ENCODE peak calls at places on chromosomes 1 and 21, in seven cellular contexts. Q is non-pigmented ciliary epithelial cell, G is H54, K is AG04449, P is NCI-H446, R is AG08395, T is HEK293T. A is an unnamed sample.
A peak's percentile ranks its signal among the peaks of the same experiment; 100 is the strongest.

GRCh38 chr1:228440761-228441500 is 24.3 kb upstream of the TRIM17 start:
- DNase-seq in G (no peak), K (no peak), P (no peak), Q (no peak), R (no peak), T (no peak), A (no peak)

GRCh38 chr21:42258150-42258884 is 39.4 kb downstream of the ABCG1 start:
- DNase-seq in G (peak; percentile 83), P (no peak), K (no peak), T (peak; percentile 91), Q (no peak), R (peak; percentile 83), A (peak; percentile 19)

GRCh38 chr21:37233551-37234146 is 33.5 kb downstream of the VPS26C start:
- DNase-seq in G (no peak), K (no peak), P (no peak), T (no peak), Q (no peak), R (no peak), A (no peak)

GRCh38 chr1:235050911-235051360 is 77.7 kb downstream of the TOMM20 start:
- DNase-seq in Q (no peak), R (peak; percentile 32), G (no peak), T (peak; percentile 41), K (no peak), P (no peak), A (no peak)

GRCh38 chr21:44800103-44800502 is 1.5 kb downstream of the UBE2G2 start:
- DNase-seq in G (no peak), K (no peak), T (peak; percentile 51), R (peak; percentile 40), Q (no peak), P (no peak), A (no peak)

GRCh38 chr21:35649186-35649585 is 411.1 kb downstream of the SETD4 start:
- DNase-seq in P (no peak), G (peak; percentile 37), Q (no peak), K (no peak), R (peak; percentile 76), T (no peak), A (no peak)

GRCh38 chr1:207316622-207317510 is 4.6 kb upstream of the CD55 start:
- DNase-seq in P (no peak), G (no peak), Q (no peak), K (no peak), T (no peak), R (no peak), A (no peak)

GRCh38 chr1:218211241-218211640 is 73.9 kb upstream of the RRP15 start:
- DNase-seq in K (no peak), R (no peak), P (no peak), T (no peak), Q (peak; percentile 10), G (no peak), A (no peak)

GRCh38 chr21:41634211-41634694 is 126.3 kb upstream of the TMPRSS2 start:
- DNase-seq in T (no peak), Q (no peak), R (no peak), K (no peak), P (no peak), G (no peak), A (no peak)

GRCh38 chr1:55054396-55054795 is 15.0 kb downstream of the PCSK9 start:
- DNase-seq in Q (no peak), K (no peak), R (no peak), T (no peak), G (no peak), P (no peak), A (no peak)

GRCh38 chr1:53111693-53112092 is 30.7 kb downstream of the SLC1A7 start:
- DNase-seq in Q (no peak), G (no peak), P (no peak), K (no peak), T (no peak), R (no peak), A (no peak)

GRCh38 chr21:21714396-21714795 is 716.2 kb downstream of the NCAM2 start:
- DNase-seq in G (no peak), T (no peak), R (peak; percentile 47), P (peak; percentile 73), K (peak; percentile 81), Q (peak; percentile 89), A (no peak)

GRCh38 chr1:208093754-208094719 is 150.1 kb downstream of the PLXNA2 start:
- DNase-seq in G (peak; percentile 40), T (peak; percentile 80), R (peak; percentile 66), Q (peak; percentile 27), K (no peak), P (peak; percentile 26), A (no peak)

GRCh38 chr1:185376288-185376687 is 59.2 kb upstream of the IVNS1ABP start:
- DNase-seq in T (no peak), P (no peak), K (no peak), Q (no peak), R (no peak), G (no peak), A (no peak)

GRCh38 chr1:77281491-77282186 is at the start of gene AK5:
- DNase-seq in G (peak; percentile 30), K (no peak), T (peak; percentile 84), Q (no peak), P (no peak), R (peak; percentile 78), A (no peak)